ENCODE peak calls at places on chromosomes 16 and 17, in seven cellular contexts. M is EH; A is caudate nucleus; X is stimulated activated CD4-positive, alpha-beta T cell treated with anti-CD3 and anti-CD28 coated beads, Interleukin-1b, Interleukin-23, amount 100 ng/mL, for 24 hours; S is cardiac fibroblast; V is epithelial cell of esophagus; U is NCI-H2081. L is an unnamed sample.

GRCh38 chr17:48351916-48352332 is 78.1 kb downstream of the SKAP1 start:
- DNase-seq in S (peak), V (peak), X (no peak), A (no peak), U (peak), M (peak), L (peak)

GRCh38 chr17:73297934-73298861 is 13.6 kb downstream of the CDC42EP4 start:
- DNase-seq in M (peak), V (no peak), X (no peak), A (no peak), S (no peak), U (no peak), L (peak)

GRCh38 chr17:66807182-66807581 is 27.7 kb upstream of the CACNG5 start:
- DNase-seq in A (no peak), S (no peak), V (no peak), U (peak), M (no peak), X (no peak), L (no peak)

GRCh38 chr16:55643161-55643970 is 12.4 kb upstream of the SLC6A2 start:
- DNase-seq in V (peak), M (peak), U (no peak), X (no peak), S (peak), A (no peak), L (no peak)

GRCh38 chr17:49359990-49360795 is 1.9 kb downstream of the ZNF652 start:
- DNase-seq in M (peak), X (no peak), U (peak), A (no peak), V (no peak), S (no peak), L (no peak)

GRCh38 chr16:3020247-3020603 is at the start of gene TNFRSF12A:
- DNase-seq in S (peak), X (no peak), A (no peak), U (peak), M (peak), V (peak), L (peak)

GRCh38 chr16:83356266-83356665 is 451.5 kb upstream of the HSBP1 start:
- DNase-seq in M (peak), S (peak), A (no peak), V (peak), U (peak), X (no peak), L (peak)

GRCh38 chr17:19021622-19022083 is 17.1 kb upstream of the FAM83G start:
- DNase-seq in M (no peak), S (no peak), X (no peak), V (no peak), A (no peak), U (no peak), L (no peak)

GRCh38 chr17:59221159-59221847 is 992 bp downstream of the GDPD1 start:
- DNase-seq in A (no peak), M (no peak), V (peak), S (no peak), U (peak), X (no peak), L (no peak)